ENCODE peak calls at places on chromosomes 6 and 20, in six cellular contexts. D is stimulated activated CD8-positive, alpha-beta memory T cell treated with anti-CD3 and anti-CD28 coated beads, Interleukin-15, amount 100 ng/mL, for 1 hour; K is DMS153; C is osteocyte; S is SW480; R is caudate nucleus. J is an unnamed sample.

GRCh38 chr6:3269412-3269975 is 10.7 kb downstream of the PSMG4 start:
- DNase-seq in K (no peak), R (peak; percentile 11), C (no peak), D (no peak), S (no peak), J (no peak)

GRCh38 chr6:158611600-158612041 is 32.9 kb downstream of the DYNLT1 start:
- DNase-seq in K (no peak), S (no peak), C (peak; percentile 66), D (no peak), R (no peak), J (no peak)

GRCh38 chr6:347232-347631 is 44.3 kb upstream of the IRF4 start:
- DNase-seq in S (no peak), R (no peak), D (no peak), K (no peak), C (no peak), J (no peak)

GRCh38 chr20:1381753-1382591 is 10.9 kb downstream of the FKBP1A start:
- DNase-seq in K (no peak), R (no peak), S (no peak), C (no peak), D (no peak), J (no peak)

GRCh38 chr20:48015943-48016723 is 230.9 kb upstream of the SULF2 start:
- DNase-seq in R (no peak), S (no peak), K (no peak), C (peak; percentile 17), D (no peak), J (no peak)

GRCh38 chr20:774680-775057 is 6.4 kb upstream of the SLC52A3 start:
- DNase-seq in K (no peak), D (no peak), S (no peak), R (no peak), C (no peak), J (no peak)

GRCh38 chr20:64146301-64146935 is 17.8 kb upstream of the MYT1 start:
- DNase-seq in S (no peak), K (no peak), D (no peak), C (no peak), R (no peak), J (no peak)

GRCh38 chr20:37529968-37530600 is 2.4 kb upstream of the BLCAP start:
- DNase-seq in K (no peak), S (no peak), R (no peak), C (no peak), D (no peak), J (no peak)

GRCh38 chr20:39630215-39630614 is 668.1 kb downstream of the DHX35 start:
- DNase-seq in K (peak; percentile 56), C (no peak), S (no peak), R (no peak), D (no peak), J (no peak)

GRCh38 chr20:40688129-40689099 is 622 bp downstream of the MAFB start:
- DNase-seq in K (peak; percentile 27), C (no peak), D (no peak), S (peak; percentile 46), R (no peak), J (peak; percentile 31)

GRCh38 chr20:40698281-40698680 is 9.2 kb upstream of the MAFB start:
- DNase-seq in R (no peak), C (no peak), D (no peak), K (no peak), S (no peak), J (no peak)

GRCh38 chr20:17024513-17025105 is 202.2 kb upstream of the PCSK2 start:
- DNase-seq in S (peak; percentile 99), R (no peak), K (no peak), D (no peak), C (no peak), J (peak; percentile 26)